ENCODE peak calls at places on chromosomes 7 and 10, in nine cellular contexts. X is tibial artery; P is Caco-2; O is PC-3; W is effector memory CD4-positive, alpha-beta T cell; B is fibroblast of lung; S is lung; Q is transverse colon; E is neuronal stem cell. U is an unnamed sample. For H3K4me1 and H3K36me3, the result is how much of the 10 kb centered on the place peaks cover.

GRCh38 chr10:85993140-85993539 is 373.5 kb downstream of the GRID1 start:
- DNase-seq in X (no peak), P (no peak), O (no peak), W (no peak), B (no peak), S (no peak), Q (no peak), E (no peak), U (no peak)

GRCh38 chr7:91940171-91940570 is 491 bp upstream of the AKAP9 start:
- DNase-seq in X (peak), P (peak), O (peak), W (no peak), B (peak), S (peak), Q (peak), E (peak), U (no peak)

GRCh38 chr7:25619963-25620799 is 391.9 kb upstream of the NPVF start:
- DNase-seq in X (peak), P (no peak), O (no peak), W (no peak), B (no peak), S (no peak), Q (peak), E (no peak), U (peak)

GRCh38 chr7:150370612-150371071 is 2.0 kb downstream of the REPIN1 start:
- DNase-seq in X (no peak), P (no peak), O (peak), W (no peak), B (peak), S (no peak), Q (no peak), E (no peak), U (no peak)

GRCh38 chr7:44307905-44308740 is 17.3 kb downstream of the CAMK2B start:
- DNase-seq in X (no peak), P (no peak), O (no peak), W (no peak), B (no peak), S (peak), Q (no peak), E (no peak), U (no peak)

GRCh38 chr7:44309271-44310091 is 15.9 kb downstream of the CAMK2B start:
- DNase-seq in X (no peak), P (peak), O (peak), W (no peak), B (peak), S (peak), Q (peak), E (peak), U (peak)

GRCh38 chr7:136275794-136276193 is 298.6 kb upstream of the MTPN start:
- DNase-seq in X (no peak), P (no peak), O (no peak), W (no peak), B (no peak), S (no peak), Q (no peak), E (no peak), U (no peak)

GRCh38 chr7:39621261-39621660 is 2.1 kb upstream of the RALA start:
- DNase-seq in X (no peak), P (no peak), O (peak), W (no peak), B (peak), S (no peak), Q (no peak), E (no peak), U (no peak)

GRCh38 chr10:44913312-44914079 is 2.4 kb downstream of the TMEM72 start:
- DNase-seq in X (no peak), P (no peak), O (no peak), W (no peak), B (no peak), S (no peak), Q (no peak), E (no peak), U (no peak)

GRCh38 chr10:128297709-128298457 is 171.7 kb upstream of the MKI67 start:
- DNase-seq in X (no peak), P (no peak), O (no peak), W (no peak), B (no peak), S (no peak), Q (no peak), E (no peak), U (peak)

GRCh38 chr7:22476822-22477221 is 23.2 kb downstream of the STEAP1B start:
- DNase-seq in X (no peak), P (no peak), O (no peak), W (no peak), B (no peak), S (no peak), Q (no peak), E (no peak), U (no peak)

GRCh38 chr10:483266-483665 is 206.2 kb downstream of the DIP2C start:
- DNase-seq in X (no peak), P (no peak), O (no peak), W (no peak), B (no peak), S (peak), Q (no peak), E (no peak), U (no peak)

GRCh38 chr10:26292058-26292457 is 75.5 kb downstream of the GAD2 start:
- DNase-seq in X (no peak), P (no peak), O (no peak), W (no peak), B (no peak), S (no peak), Q (no peak), E (peak), U (no peak)

GRCh38 chr7:3427957-3428356 is 126.9 kb downstream of the SDK1 start:
- DNase-seq in X (no peak), P (no peak), O (peak), W (no peak), B (no peak), S (no peak), Q (no peak), E (no peak), U (no peak)

GRCh38 chr10:76902949-76903348 is 734.7 kb downstream of the KCNMA1 start:
- DNase-seq in X (no peak), P (peak), O (peak), W (no peak), B (no peak), S (peak), Q (peak), E (peak), U (peak)

GRCh38 chr10:111767661-111768060 is 415.9 kb downstream of the GPAM start:
- DNase-seq in X (no peak), P (no peak), O (no peak), W (no peak), B (no peak), S (no peak), Q (no peak), E (no peak), U (no peak)

GRCh38 chr7:91876391-91877133 is 3.9 kb downstream of the MTERF1 start:
- DNase-seq in X (no peak), P (no peak), O (peak), W (no peak), B (peak), S (no peak), Q (no peak), E (no peak), U (no peak)

GRCh38 chr10:43392757-43393156 is 16.2 kb downstream of the HNRNPF start:
- DNase-seq in X (no peak), P (no peak), O (no peak), W (no peak), B (no peak), S (no peak), Q (no peak), E (no peak), U (no peak)

GRCh38 chr7:41097501-41097900 is 605.4 kb downstream of the INHBA start:
- DNase-seq in X (no peak), P (no peak), O (peak), W (no peak), B (peak), S (no peak), Q (no peak), E (no peak), U (no peak)

GRCh38 chr7:138142583-138143201 is 66.4 kb downstream of the AKR1D1 start:
- DNase-seq in X (no peak), P (no peak), O (no peak), W (no peak), B (no peak), S (no peak), Q (no peak), E (no peak), U (no peak)

GRCh38 chr7:143391462-143392404 is 10.6 kb downstream of the ZYX start:
- DNase-seq in X (peak), P (no peak), O (no peak), W (no peak), B (peak), S (no peak), Q (peak), E (no peak), U (peak)
- H3K4me1 ChIP-seq in X (half or more), P (under half), O (under half), W (under half), B (under half), S (under half), Q (under half), E (under half), U (half or more)

DNA sequence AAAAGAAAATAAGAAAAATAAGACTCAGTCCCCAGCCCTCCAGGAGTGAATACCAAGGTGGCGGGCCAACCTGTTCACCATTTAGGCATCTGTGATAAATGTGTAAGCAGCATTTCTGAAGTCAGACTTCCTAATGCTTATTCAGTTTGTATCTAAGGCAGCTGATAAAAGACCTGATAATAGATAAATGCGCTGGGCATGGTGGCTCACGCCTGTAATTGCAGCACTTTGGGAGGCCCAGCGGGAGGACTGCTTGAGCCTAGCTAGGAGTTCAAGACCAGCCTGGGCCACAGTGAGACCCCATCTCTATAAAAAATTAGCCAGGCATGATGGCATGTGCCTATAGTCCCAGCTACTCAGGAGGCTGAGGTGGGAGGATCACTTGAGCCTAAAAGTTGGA is 103.6 kb downstream of the SPDYE5 start:
- DNase-seq in X (no peak), P (no peak), O (no peak), W (no peak), B (peak), S (no peak), Q (no peak), E (no peak), U (no peak)
- H3K36me3 ChIP-seq in X (half or more), P (under half), O (under half), W (under half), B (under half), S (under half), Q (under half), E (half or more), U (half or more)

GRCh38 chr7:102412548-102412947 is 16.4 kb downstream of the PRKRIP1 start:
- DNase-seq in X (no peak), P (peak), O (peak), W (no peak), B (peak), S (no peak), Q (peak), E (no peak), U (peak)

GRCh38 chr7:102410918-102411317 is 14.8 kb downstream of the PRKRIP1 start:
- DNase-seq in X (no peak), P (no peak), O (no peak), W (no peak), B (no peak), S (no peak), Q (no peak), E (no peak), U (no peak)

GRCh38 chr7:102415685-102416225 is 17.6 kb upstream of the ORAI2 start:
- DNase-seq in X (no peak), P (no peak), O (no peak), W (peak), B (no peak), S (no peak), Q (peak), E (no peak), U (no peak)

GRCh38 chr7:102413071-102413470 is 16.9 kb downstream of the PRKRIP1 start:
- DNase-seq in X (no peak), P (no peak), O (no peak), W (no peak), B (no peak), S (no peak), Q (no peak), E (no peak), U (no peak)

GRCh38 chr7:102413611-102414010 is 17.4 kb downstream of the PRKRIP1 start:
- DNase-seq in X (no peak), P (no peak), O (no peak), W (no peak), B (no peak), S (no peak), Q (no peak), E (no peak), U (no peak)
- H3K4me1 ChIP-seq in X (under half), P (under half), O (under half), W (under half), B (under half), S (under half), Q (under half), E (under half), U (under half)

GRCh38 chr7:133857376-133858119 is 269.6 kb upstream of the LRGUK start:
- DNase-seq in X (no peak), P (no peak), O (no peak), W (no peak), B (no peak), S (no peak), Q (no peak), E (no peak), U (no peak)
- H3K36me3 ChIP-seq in X (under half), P (under half), O (under half), W (under half), B (under half), S (under half), Q (under half), E (under half), U (under half)